ENCODE peak calls at places on chromosomes 7 and 10, in six cellular contexts. One of them, this sample, is unnamed.

GRCh38 chr10:67550838-67551402 is 145.1 kb downstream of the CTNNA3 start:
- DNase-seq in ACHN: no peak
- DNase-seq in naive B cell: no peak
- DNase-seq in non-pigmented ciliary epithelial cell: no peak
- DNase-seq in SW 1271: no peak
- DNase-seq in HT-29: no peak
- DNase-seq in this sample: no peak

GRCh38 chr10:1324914-1325313 is 268.7 kb downstream of the WDR37 start:
- DNase-seq in SW 1271: no peak
- DNase-seq in ACHN: no peak
- DNase-seq in naive B cell: no peak
- DNase-seq in HT-29: no peak
- DNase-seq in non-pigmented ciliary epithelial cell: no peak
- DNase-seq in this sample: no peak

GRCh38 chr10:127013696-127014095 is 108.5 kb downstream of the DOCK1 start:
- DNase-seq in non-pigmented ciliary epithelial cell: no peak
- DNase-seq in HT-29: no peak
- DNase-seq in SW 1271: no peak
- DNase-seq in naive B cell: no peak
- DNase-seq in ACHN: no peak
- DNase-seq in this sample: no peak

GRCh38 chr10:6050801-6051445 is 11.2 kb downstream of the IL2RA start:
- DNase-seq in ACHN: peak
- DNase-seq in naive B cell: peak
- DNase-seq in HT-29: peak
- DNase-seq in non-pigmented ciliary epithelial cell: no peak
- DNase-seq in SW 1271: no peak
- DNase-seq in this sample: peak

GRCh38 chr10:63708421-63708820 is 187.2 kb downstream of the REEP3 start:
- DNase-seq in SW 1271: no peak
- DNase-seq in ACHN: no peak
- DNase-seq in non-pigmented ciliary epithelial cell: no peak
- DNase-seq in naive B cell: no peak
- DNase-seq in HT-29: no peak
- DNase-seq in this sample: no peak

GRCh38 chr7:131010714-131011436 is 276.9 kb upstream of the KLF14 start:
- DNase-seq in HT-29: no peak
- DNase-seq in SW 1271: no peak
- DNase-seq in non-pigmented ciliary epithelial cell: no peak
- DNase-seq in ACHN: no peak
- DNase-seq in naive B cell: no peak
- DNase-seq in this sample: no peak

GRCh38 chr7:4549681-4550080 is 132.4 kb upstream of the FOXK1 start:
- DNase-seq in naive B cell: no peak
- DNase-seq in ACHN: no peak
- DNase-seq in HT-29: no peak
- DNase-seq in SW 1271: no peak
- DNase-seq in non-pigmented ciliary epithelial cell: no peak
- DNase-seq in this sample: no peak

GRCh38 chr10:107806006-107806405 is 641.5 kb upstream of the SORCS1 start:
- DNase-seq in naive B cell: no peak
- DNase-seq in HT-29: no peak
- DNase-seq in ACHN: no peak
- DNase-seq in SW 1271: no peak
- DNase-seq in non-pigmented ciliary epithelial cell: no peak
- DNase-seq in this sample: no peak

GRCh38 chr10:4316166-4316810 is 509.7 kb upstream of the AKR1E2 start:
- DNase-seq in non-pigmented ciliary epithelial cell: peak
- DNase-seq in HT-29: no peak
- DNase-seq in naive B cell: no peak
- DNase-seq in SW 1271: no peak
- DNase-seq in ACHN: no peak
- DNase-seq in this sample: no peak

GRCh38 chr10:78255796-78256638 is 222.4 kb downstream of the RPS24 start:
- DNase-seq in naive B cell: no peak
- DNase-seq in HT-29: peak
- DNase-seq in ACHN: peak
- DNase-seq in SW 1271: peak
- DNase-seq in non-pigmented ciliary epithelial cell: peak
- DNase-seq in this sample: no peak

GRCh38 chr10:114544045-114544659 is 113.9 kb downstream of the ABLIM1 start:
- DNase-seq in HT-29: peak
- DNase-seq in SW 1271: no peak
- DNase-seq in non-pigmented ciliary epithelial cell: no peak
- DNase-seq in naive B cell: peak
- DNase-seq in ACHN: no peak
- DNase-seq in this sample: peak

GRCh38 chr7:102425639-102426267 is 7.6 kb upstream of the ORAI2 start:
- DNase-seq in HT-29: no peak
- DNase-seq in naive B cell: peak
- DNase-seq in ACHN: no peak
- DNase-seq in non-pigmented ciliary epithelial cell: no peak
- DNase-seq in SW 1271: no peak
- DNase-seq in this sample: peak

GRCh38 chr7:84102213-84102612 is 92.4 kb downstream of the SEMA3A start:
- DNase-seq in naive B cell: no peak
- DNase-seq in ACHN: no peak
- DNase-seq in SW 1271: no peak
- DNase-seq in HT-29: no peak
- DNase-seq in non-pigmented ciliary epithelial cell: peak
- DNase-seq in this sample: no peak

GRCh38 chr10:131003455-131003854 is 308.1 kb downstream of the TCERG1L start:
- DNase-seq in SW 1271: no peak
- DNase-seq in naive B cell: no peak
- DNase-seq in non-pigmented ciliary epithelial cell: no peak
- DNase-seq in ACHN: no peak
- DNase-seq in HT-29: no peak
- DNase-seq in this sample: no peak

GRCh38 chr10:11472158-11472753 is 139.2 kb downstream of the USP6NL start:
- DNase-seq in HT-29: peak
- DNase-seq in naive B cell: peak
- DNase-seq in non-pigmented ciliary epithelial cell: peak
- DNase-seq in SW 1271: no peak
- DNase-seq in ACHN: peak
- DNase-seq in this sample: peak

GRCh38 chr7:50315193-50315592 is 10.7 kb downstream of the IKZF1 start:
- DNase-seq in SW 1271: no peak
- DNase-seq in naive B cell: no peak
- DNase-seq in non-pigmented ciliary epithelial cell: no peak
- DNase-seq in ACHN: no peak
- DNase-seq in HT-29: no peak
- DNase-seq in this sample: no peak

GRCh38 chr10:118026936-118027335 is 19.8 kb downstream of the RAB11FIP2 start:
- DNase-seq in SW 1271: no peak
- DNase-seq in ACHN: no peak
- DNase-seq in non-pigmented ciliary epithelial cell: no peak
- DNase-seq in naive B cell: no peak
- DNase-seq in HT-29: no peak
- DNase-seq in this sample: no peak

GRCh38 chr10:77428776-77429395 is 208.7 kb downstream of the KCNMA1 start:
- DNase-seq in naive B cell: no peak
- DNase-seq in ACHN: peak
- DNase-seq in SW 1271: no peak
- DNase-seq in HT-29: peak
- DNase-seq in non-pigmented ciliary epithelial cell: peak
- DNase-seq in this sample: peak

GRCh38 chr7:129160161-129160911 is 15.8 kb downstream of the TSPAN33 start:
- DNase-seq in HT-29: no peak
- DNase-seq in non-pigmented ciliary epithelial cell: no peak
- DNase-seq in SW 1271: no peak
- DNase-seq in naive B cell: no peak
- DNase-seq in ACHN: no peak
- DNase-seq in this sample: peak

GRCh38 chr7:45690762-45691150 is 116.6 kb downstream of the ADCY1 start:
- DNase-seq in SW 1271: no peak
- DNase-seq in ACHN: no peak
- DNase-seq in naive B cell: no peak
- DNase-seq in non-pigmented ciliary epithelial cell: no peak
- DNase-seq in HT-29: no peak
- DNase-seq in this sample: no peak

GRCh38 chr7:20442951-20443350 is 112.3 kb downstream of the ITGB8 start:
- DNase-seq in non-pigmented ciliary epithelial cell: no peak
- DNase-seq in naive B cell: no peak
- DNase-seq in HT-29: no peak
- DNase-seq in ACHN: no peak
- DNase-seq in SW 1271: no peak
- DNase-seq in this sample: no peak

GRCh38 chr7:93949468-93949867 is 27.9 kb downstream of the GNG11 start:
- DNase-seq in HT-29: no peak
- DNase-seq in SW 1271: no peak
- DNase-seq in naive B cell: no peak
- DNase-seq in non-pigmented ciliary epithelial cell: peak
- DNase-seq in ACHN: no peak
- DNase-seq in this sample: no peak

GRCh38 chr10:119268871-119269506 is 61.6 kb downstream of the GRK5 start:
- DNase-seq in HT-29: no peak
- DNase-seq in SW 1271: no peak
- DNase-seq in ACHN: no peak
- DNase-seq in non-pigmented ciliary epithelial cell: no peak
- DNase-seq in naive B cell: peak
- DNase-seq in this sample: peak

GRCh38 chr10:12207114-12207513 is 11.1 kb downstream of the CDC123 start:
- DNase-seq in SW 1271: no peak
- DNase-seq in HT-29: no peak
- DNase-seq in non-pigmented ciliary epithelial cell: no peak
- DNase-seq in ACHN: no peak
- DNase-seq in naive B cell: no peak
- DNase-seq in this sample: no peak

GRCh38 chr10:110710621-110711020 is 66.5 kb downstream of the RBM20 start:
- DNase-seq in HT-29: no peak
- DNase-seq in ACHN: no peak
- DNase-seq in non-pigmented ciliary epithelial cell: no peak
- DNase-seq in naive B cell: no peak
- DNase-seq in SW 1271: no peak
- DNase-seq in this sample: no peak

GRCh38 chr10:79410315-79411094 is 34.9 kb downstream of the ZCCHC24 start:
- DNase-seq in naive B cell: no peak
- DNase-seq in SW 1271: no peak
- DNase-seq in HT-29: no peak
- DNase-seq in non-pigmented ciliary epithelial cell: no peak
- DNase-seq in ACHN: no peak
- DNase-seq in this sample: no peak

This sample was measured in NAMALWA.